ENCODE peak calls at places on chromosomes 7 and 10, in four cellular contexts. I, V, G and M are unnamed samples.

GRCh38 chr7:55641273-55641691 is 69.0 kb upstream of the VOPP1 start:
- DNase-seq in I (peak; percentile 91), G (peak; percentile 54), V (peak; percentile 92), M (no peak)

GRCh38 chr7:77989981-77990566 is 191.5 kb downstream of the PHTF2 start:
- DNase-seq in G (no peak), I (no peak), V (no peak), M (no peak)

GRCh38 chr10:29746080-29746797 is 111.5 kb upstream of the SVIL start:
- DNase-seq in G (no peak), V (no peak), I (no peak), M (no peak)

GRCh38 chr10:3889961-3890522 is 105.0 kb upstream of the KLF6 start:
- DNase-seq in V (no peak), G (no peak), I (no peak), M (no peak)

GRCh38 chr7:130332259-130333053 is 12.2 kb upstream of the CPA5 start:
- DNase-seq in V (no peak), G (no peak), I (no peak), M (no peak)

GRCh38 chr7:16063241-16063640 is 358.1 kb downstream of the CRPPA start:
- DNase-seq in V (no peak), G (no peak), I (no peak), M (no peak)

GRCh38 chr10:112244197-112244596 is 39.0 kb upstream of the TECTB start:
- DNase-seq in I (no peak), G (no peak), V (no peak), M (no peak)

GRCh38 chr10:10816453-10816852 is 201.2 kb upstream of the CELF2 start:
- DNase-seq in G (no peak), I (no peak), V (no peak), M (no peak)

GRCh38 chr10:50635286-50635685 is 11.5 kb upstream of the SGMS1 start:
- DNase-seq in V (no peak), G (no peak), I (no peak), M (no peak)

GRCh38 chr10:32190890-32191491 is 134.8 kb upstream of the KIF5B start:
- DNase-seq in G (no peak), V (peak; percentile 5), I (peak; percentile 60), M (no peak)

GRCh38 chr7:7923818-7924217 is 44.8 kb upstream of the GLCCI1 start:
- DNase-seq in V (no peak), G (no peak), I (no peak), M (no peak)

GRCh38 chr7:82631998-82632397 is 188.4 kb upstream of the CACNA2D1 start:
- DNase-seq in G (no peak), V (no peak), I (no peak), M (no peak)

GRCh38 chr7:17829001-17829400 is 111.3 kb downstream of the SNX13 start:
- DNase-seq in I (no peak), V (no peak), G (no peak), M (no peak)

GRCh38 chr10:1050145-1050544 is 1.2 kb upstream of the IDI1 start:
- DNase-seq in G (no peak), V (no peak), I (no peak), M (no peak)

GRCh38 chr10:102431452-102432124 is 786 bp downstream of the CUEDC2 start:
- DNase-seq in I (peak; percentile 36), V (no peak), G (peak; percentile 61), M (no peak)

GRCh38 chr10:1418031-1418550 is 319.2 kb downstream of the ADARB2 start:
- DNase-seq in I (no peak), G (no peak), V (no peak), M (no peak)

GRCh38 chr7:621572-622285 is 102.1 kb upstream of the PDGFA start:
- DNase-seq in G (peak; percentile 65), I (no peak), V (no peak), M (no peak)

GRCh38 chr10:119425102-119425880 is 117.2 kb downstream of the RGS10 start:
- DNase-seq in I (no peak), G (no peak), V (no peak), M (no peak)

GRCh38 chr7:119929891-119930290 is 343.1 kb upstream of the KCND2 start:
- DNase-seq in G (no peak), I (no peak), V (no peak), M (no peak)

GRCh38 chr7:96855691-96856090 is 146.0 kb upstream of the SEM1 start:
- DNase-seq in I (no peak), G (no peak), V (no peak), M (no peak)

GRCh38 chr7:26704786-26705185 is 159.6 kb downstream of the SKAP2 start:
- DNase-seq in V (no peak), G (no peak), I (no peak), M (no peak)

GRCh38 chr7:132465516-132465915 is 110.8 kb downstream of the PLXNA4 start:
- DNase-seq in I (no peak), G (no peak), V (no peak), M (no peak)

GRCh38 chr7:23043441-23043840 is 29.5 kb upstream of the HYCC1 start:
- DNase-seq in G (no peak), I (no peak), V (no peak), M (no peak)

GRCh38 chr10:64059884-64060283 is 538.7 kb downstream of the REEP3 start:
- DNase-seq in G (peak; percentile 18), V (no peak), I (no peak), M (no peak)

GRCh38 chr10:35369049-35369760 is 32.9 kb downstream of the CCNY start:
- DNase-seq in V (no peak), I (no peak), G (no peak), M (no peak)

GRCh38 chr7:148480479-148481146 is 110.0 kb upstream of the C7orf33 start:
- DNase-seq in G (no peak), V (no peak), I (peak; percentile 15), M (no peak)

GRCh38 chr7:30934225-30934624 is 22.6 kb downstream of the AQP1 start:
- DNase-seq in I (no peak), G (peak; percentile 19), V (no peak), M (no peak)

GRCh38 chr7:116527521-116527920 is 2.7 kb downstream of the CAV1 start:
- DNase-seq in V (no peak), G (no peak), I (no peak), M (no peak)

GRCh38 chr10:11403116-11403515 is 208.3 kb downstream of the USP6NL start:
- DNase-seq in G (no peak), I (no peak), V (no peak), M (no peak)

GRCh38 chr10:61217851-61218565 is 235.2 kb downstream of the TMEM26 start:
- DNase-seq in G (no peak), V (no peak), I (no peak), M (no peak)

GRCh38 chr7:117262546-117262945 is 60.3 kb downstream of the WNT2 start:
- DNase-seq in I (no peak), V (no peak), G (no peak), M (no peak)